ENCODE peak calls at places on chromosomes 3 and 15, in five cellular contexts. Y, W, T, U and F are unnamed samples.
A peak's percentile ranks its signal among the peaks of the same experiment; 100 is the strongest.

GRCh38 chr15:99537344-99537743 is 28.4 kb upstream of the MEF2A start:
- DNase-seq in Y (peak; percentile 13), W (no peak), T (no peak), U (no peak), F (peak; percentile 78)

GRCh38 chr3:126516936-126517290 is 660 bp downstream of the UROC1 start:
- DNase-seq in Y (no peak), W (no peak), T (no peak), U (no peak), F (no peak)

GRCh38 chr3:194069421-194070219 is 66.3 kb upstream of the HES1 start:
- DNase-seq in Y (peak; percentile 24), W (no peak), T (no peak), U (no peak), F (peak; percentile 79)

GRCh38 chr15:63842626-63843025 is 8.9 kb upstream of the HERC1 start:
- DNase-seq in Y (no peak), W (no peak), T (no peak), U (no peak), F (no peak)

GRCh38 chr15:28125673-28126651 is 26.8 kb upstream of the OCA2 start:
- DNase-seq in Y (peak; percentile 64), W (peak; percentile 53), T (peak; percentile 54), U (no peak), F (peak; percentile 65)

GRCh38 chr15:42693942-42694341 is 43.0 kb downstream of the CDAN1 start:
- DNase-seq in Y (no peak), W (no peak), T (no peak), U (no peak), F (no peak)

GRCh38 chr3:52866427-52866826 is 30.9 kb downstream of the STIMATE start:
- DNase-seq in Y (no peak), W (no peak), T (no peak), U (no peak), F (no peak)

GRCh38 chr3:115068799-115069198 is 78.3 kb downstream of the ZBTB20 start:
- DNase-seq in Y (no peak), W (no peak), T (no peak), U (no peak), F (no peak)

GRCh38 chr3:28317438-28318022 is 31.0 kb upstream of the ZCWPW2 start:
- DNase-seq in Y (peak; percentile 38), W (peak; percentile 62), T (peak; percentile 9), U (no peak), F (peak; percentile 46)

GRCh38 chr3:11494131-11494916 is 149.4 kb downstream of the VGLL4 start:
- DNase-seq in Y (no peak), W (no peak), T (no peak), U (no peak), F (no peak)

GRCh38 chr15:80512729-80513670 is 108.8 kb downstream of the ARNT2 start:
- DNase-seq in Y (no peak), W (no peak), T (no peak), U (peak; percentile 39), F (no peak)

GRCh38 chr3:52403271-52403841 is 41.5 kb downstream of the SEMA3G start:
- DNase-seq in Y (no peak), W (no peak), T (no peak), U (no peak), F (no peak)

GRCh38 chr3:171309906-171310359 is 150.3 kb downstream of the TNIK start:
- DNase-seq in Y (peak; percentile 77), W (peak; percentile 36), T (no peak), U (no peak), F (peak; percentile 89)

GRCh38 chr3:179694731-179695130 is 41.9 kb downstream of the USP13 start:
- DNase-seq in Y (no peak), W (no peak), T (no peak), U (no peak), F (no peak)

GRCh38 chr3:175258763-175259162 is 399.6 kb downstream of the NAALADL2 start:
- DNase-seq in Y (peak; percentile 28), W (peak; percentile 7), T (no peak), U (no peak), F (peak; percentile 48)

GRCh38 chr3:8617921-8618320 is 26.7 kb downstream of the SSUH2 start:
- DNase-seq in Y (no peak), W (no peak), T (no peak), U (no peak), F (no peak)

GRCh38 chr3:13372126-13372525 is 48.0 kb downstream of the NUP210 start:
- DNase-seq in Y (no peak), W (no peak), T (no peak), U (no peak), F (no peak)

GRCh38 chr3:143806043-143806442 is 42.2 kb downstream of the SLC9A9 start:
- DNase-seq in Y (no peak), W (peak; percentile 25), T (no peak), U (no peak), F (no peak)

GRCh38 chr3:128222771-128223386 is 69.6 kb downstream of the EEFSEC start:
- DNase-seq in Y (peak; percentile 46), W (no peak), T (no peak), U (no peak), F (no peak)

GRCh38 chr3:89227218-89227617 is 119.8 kb downstream of the EPHA3 start:
- DNase-seq in Y (peak; percentile 67), W (no peak), T (no peak), U (no peak), F (peak; percentile 59)

GRCh38 chr3:52787672-52788625 is 6.6 kb upstream of the ITIH3 start:
- DNase-seq in Y (no peak), W (no peak), T (no peak), U (no peak), F (no peak)

GRCh38 chr3:36906504-36907149 is 38.2 kb downstream of the TRANK1 start:
- DNase-seq in Y (peak; percentile 67), W (peak; percentile 66), T (no peak), U (no peak), F (peak; percentile 79)

GRCh38 chr3:190380184-190380583 is 7.8 kb upstream of the CLDN16 start:
- DNase-seq in Y (no peak), W (no peak), T (no peak), U (no peak), F (no peak)

GRCh38 chr3:62631471-62631870 is 243.7 kb downstream of the CADPS start:
- DNase-seq in Y (no peak), W (no peak), T (no peak), U (no peak), F (no peak)

GRCh38 chr3:151035072-151035471 is 50.4 kb upstream of the MED12L start:
- DNase-seq in Y (no peak), W (peak; percentile 50), T (no peak), U (no peak), F (no peak)

GRCh38 chr15:77528290-77528967 is 104.3 kb downstream of the LINGO1 start:
- DNase-seq in Y (no peak), W (peak; percentile 48), T (no peak), U (no peak), F (no peak)

DNA sequence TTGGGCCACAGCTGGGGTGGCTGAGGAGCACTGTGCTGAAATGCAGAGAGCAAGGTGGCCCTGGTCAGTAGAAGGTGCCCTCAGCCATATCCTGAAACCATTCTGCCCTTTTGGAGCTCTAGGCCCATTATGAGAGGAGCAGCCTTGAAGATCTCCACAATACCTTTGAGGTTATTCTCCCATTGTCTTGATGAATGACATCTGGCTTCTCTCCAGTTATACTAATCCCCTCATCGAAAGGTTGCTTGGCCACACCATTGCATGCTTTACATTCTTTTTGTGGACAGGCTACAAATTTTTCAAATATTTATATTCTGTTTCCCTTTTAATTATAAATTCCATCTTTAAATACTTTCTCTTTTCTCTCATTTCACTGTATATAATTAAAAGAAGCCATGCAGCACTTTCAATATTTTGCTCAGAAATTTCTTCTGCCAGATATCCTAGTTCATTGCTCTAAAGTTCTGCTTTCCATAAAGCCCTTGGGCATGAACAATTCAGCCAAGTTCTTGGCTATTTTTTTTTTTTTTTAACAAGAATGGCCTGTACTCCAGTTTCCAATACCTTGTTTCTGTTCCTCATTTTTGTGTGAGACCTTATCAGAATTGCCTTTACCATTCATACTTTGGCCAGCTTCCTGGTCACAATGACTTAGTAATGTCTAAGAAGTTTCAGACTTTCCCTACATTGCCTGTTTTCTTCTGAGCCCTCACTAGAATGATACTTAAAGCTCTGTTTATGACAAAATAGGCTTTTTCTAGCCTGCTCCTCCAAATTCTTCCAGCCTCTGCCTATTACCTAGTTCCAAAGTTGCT is 138.9 kb upstream of the SGO1 start:
- DNase-seq in Y (no peak), W (no peak), T (no peak), U (no peak), F (no peak)
- H2BK5ac ChIP-seq in Y (no peak overlapping the region), W (no peak overlapping the region), T (no peak overlapping the region), U (no peak overlapping the region), F (no peak overlapping the region)

GRCh38 chr3:182116386-182116785 is 404.7 kb downstream of the SOX2 start:
- DNase-seq in Y (no peak), W (no peak), T (no peak), U (no peak), F (no peak)
- H2BK5ac ChIP-seq in Y (no peak overlapping the region), W (no peak overlapping the region), T (no peak overlapping the region), U (no peak overlapping the region), F (no peak overlapping the region)

DNA sequence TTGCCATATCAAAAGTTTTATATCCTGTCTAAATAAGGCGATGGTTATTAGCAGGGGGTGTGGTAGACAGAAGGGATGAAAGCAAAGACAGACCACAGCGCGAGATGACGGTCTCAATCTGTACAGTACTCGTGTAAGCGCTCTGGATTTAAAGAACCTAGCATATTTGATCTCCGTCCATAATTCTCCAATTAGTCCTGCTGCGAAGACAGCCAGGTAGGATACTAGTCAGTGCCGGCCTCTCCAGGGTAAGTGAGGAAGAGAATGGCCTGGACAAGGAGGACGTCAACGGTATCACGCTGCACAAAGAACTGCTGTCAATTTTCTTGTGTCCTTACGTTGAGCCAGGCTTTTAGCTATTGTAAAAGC is 658 bp downstream of the SGO1 start:
- DNase-seq in Y (peak; percentile 8), W (peak; percentile 47), T (no peak), U (peak; percentile 48), F (peak; percentile 44)
- H2BK5ac ChIP-seq in Y (no peak overlapping the region), W (peak overlapping the region; percentile 54), T (no peak overlapping the region), U (peak overlapping the region; percentile 93), F (no peak overlapping the region)

DNA sequence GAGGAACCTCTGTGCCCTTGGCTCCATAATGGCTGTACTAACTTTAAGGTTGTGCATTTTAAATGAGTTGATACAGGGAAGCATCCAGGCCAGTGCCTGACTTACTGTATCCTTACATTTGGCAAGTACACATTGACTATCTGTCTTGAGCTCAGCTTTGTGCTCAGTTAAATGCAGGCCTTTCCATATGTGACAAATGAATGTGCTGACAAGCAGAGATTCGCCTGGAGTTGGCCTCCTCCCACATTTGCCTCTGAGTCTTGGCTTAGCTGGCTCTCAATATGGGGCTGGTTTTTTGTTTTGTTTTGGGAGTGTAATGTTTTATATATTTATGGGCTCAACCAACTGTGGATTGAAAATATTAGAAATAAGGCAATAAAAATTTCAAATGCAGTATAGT is 29.7 kb downstream of the TRIM71 start:
- DNase-seq in Y (no peak), W (no peak), T (no peak), U (no peak), F (no peak)
- H2BK5ac ChIP-seq in Y (no peak overlapping the region), W (no peak overlapping the region), T (no peak overlapping the region), U (no peak overlapping the region), F (no peak overlapping the region)

GRCh38 chr3:149340310-149340933 is 7.0 kb upstream of the TM4SF18 start:
- DNase-seq in Y (peak; percentile 74), W (no peak), T (no peak), U (no peak), F (no peak)
- H2BK5ac ChIP-seq in Y (peak overlapping the region; percentile 92), W (no peak overlapping the region), T (no peak overlapping the region), U (no peak overlapping the region), F (peak overlapping the region; percentile 98)

GRCh38 chr3:177597325-177598109 is 400.2 kb upstream of the TBL1XR1 start:
- DNase-seq in Y (peak; percentile 75), W (no peak), T (no peak), U (no peak), F (peak; percentile 63)
- H2BK5ac ChIP-seq in Y (peak overlapping the region; percentile 62), W (no peak overlapping the region), T (no peak overlapping the region), U (peak overlapping the region; percentile 29), F (no peak overlapping the region)

GRCh38 chr15:67023517-67024321 is 41.7 kb upstream of the SMAD3 start:
- DNase-seq in Y (no peak), W (no peak), T (no peak), U (no peak), F (no peak)
- H2BK5ac ChIP-seq in Y (peak overlapping the region; percentile 81), W (no peak overlapping the region), T (peak overlapping the region; percentile 62), U (peak overlapping the region; percentile 85), F (no peak overlapping the region)